ENCODE peak calls at places on chromosomes 6 and 20, in nine cellular contexts. One of them, this sample, is unnamed.
A peak's percentile ranks its signal among the peaks of the same experiment; 100 is the strongest.

GRCh38 chr6:41027799-41028617 is 11.0 kb downstream of the UNC5CL start:
- DNase-seq in T-helper 9 cell: peak; percentile 69
- DNase-seq in heart right ventricle: peak; percentile 90
- DNase-seq in Peyer's patch: peak; percentile 87
- DNase-seq in activated T-cell treated with anti-CD3 and anti-CD28 coated beads, Interleukin-2, amount 50 U/mL, for 72 hours: peak; percentile 93
- DNase-seq in occipital lobe: peak; percentile 70
- DNase-seq in activated T-helper 1 cell treated with anti-CD3 and anti-CD28 coated beads, Interleukin-2, amount 50 U/mL, for 16 hours: peak; percentile 51
- DNase-seq in aorta: peak; percentile 88
- DNase-seq in hepatic stellate cell: peak; percentile 84
- DNase-seq in this sample: peak; percentile 73

GRCh38 chr20:33019465-33020277 is 11.8 kb upstream of the BPIFB6 start:
- DNase-seq in activated T-helper 1 cell treated with anti-CD3 and anti-CD28 coated beads, Interleukin-2, amount 50 U/mL, for 16 hours: no peak
- DNase-seq in Peyer's patch: no peak
- DNase-seq in occipital lobe: no peak
- DNase-seq in T-helper 9 cell: no peak
- DNase-seq in heart right ventricle: no peak
- DNase-seq in activated T-cell treated with anti-CD3 and anti-CD28 coated beads, Interleukin-2, amount 50 U/mL, for 72 hours: no peak
- DNase-seq in hepatic stellate cell: no peak
- DNase-seq in aorta: peak; percentile 34
- DNase-seq in this sample: no peak

GRCh38 chr6:89412071-89413005 is at the start of gene RRAGD:
- DNase-seq in T-helper 9 cell: peak; percentile 40
- DNase-seq in heart right ventricle: peak; percentile 68
- DNase-seq in Peyer's patch: peak; percentile 64
- DNase-seq in occipital lobe: peak; percentile 73
- DNase-seq in activated T-helper 1 cell treated with anti-CD3 and anti-CD28 coated beads, Interleukin-2, amount 50 U/mL, for 16 hours: peak; percentile 18
- DNase-seq in aorta: peak; percentile 85
- DNase-seq in activated T-cell treated with anti-CD3 and anti-CD28 coated beads, Interleukin-2, amount 50 U/mL, for 72 hours: peak; percentile 68
- DNase-seq in hepatic stellate cell: peak; percentile 42
- DNase-seq in this sample: peak; percentile 24

GRCh38 chr20:45456632-45457031 is 12.9 kb upstream of the WFDC2 start:
- DNase-seq in hepatic stellate cell: no peak
- DNase-seq in heart right ventricle: no peak
- DNase-seq in T-helper 9 cell: no peak
- DNase-seq in aorta: no peak
- DNase-seq in occipital lobe: no peak
- DNase-seq in activated T-cell treated with anti-CD3 and anti-CD28 coated beads, Interleukin-2, amount 50 U/mL, for 72 hours: peak; percentile 45
- DNase-seq in activated T-helper 1 cell treated with anti-CD3 and anti-CD28 coated beads, Interleukin-2, amount 50 U/mL, for 16 hours: no peak
- DNase-seq in Peyer's patch: peak; percentile 59
- DNase-seq in this sample: peak; percentile 39

GRCh38 chr6:3965071-3965718 is 113.7 kb downstream of the FAM217A start:
- DNase-seq in heart right ventricle: no peak
- DNase-seq in activated T-cell treated with anti-CD3 and anti-CD28 coated beads, Interleukin-2, amount 50 U/mL, for 72 hours: no peak
- DNase-seq in aorta: no peak
- DNase-seq in Peyer's patch: no peak
- DNase-seq in activated T-helper 1 cell treated with anti-CD3 and anti-CD28 coated beads, Interleukin-2, amount 50 U/mL, for 16 hours: no peak
- DNase-seq in hepatic stellate cell: no peak
- DNase-seq in T-helper 9 cell: no peak
- DNase-seq in occipital lobe: no peak
- DNase-seq in this sample: peak; percentile 24

GRCh38 chr20:41287327-41287726 is 30.2 kb downstream of the ZHX3 start:
- DNase-seq in activated T-helper 1 cell treated with anti-CD3 and anti-CD28 coated beads, Interleukin-2, amount 50 U/mL, for 16 hours: no peak
- DNase-seq in hepatic stellate cell: peak; percentile 45
- DNase-seq in aorta: no peak
- DNase-seq in T-helper 9 cell: no peak
- DNase-seq in activated T-cell treated with anti-CD3 and anti-CD28 coated beads, Interleukin-2, amount 50 U/mL, for 72 hours: no peak
- DNase-seq in heart right ventricle: no peak
- DNase-seq in Peyer's patch: no peak
- DNase-seq in occipital lobe: no peak
- DNase-seq in this sample: peak; percentile 51

GRCh38 chr20:21681219-21681931 is 24.1 kb upstream of the PAX1 start:
- DNase-seq in aorta: no peak
- DNase-seq in activated T-cell treated with anti-CD3 and anti-CD28 coated beads, Interleukin-2, amount 50 U/mL, for 72 hours: no peak
- DNase-seq in occipital lobe: no peak
- DNase-seq in hepatic stellate cell: no peak
- DNase-seq in activated T-helper 1 cell treated with anti-CD3 and anti-CD28 coated beads, Interleukin-2, amount 50 U/mL, for 16 hours: no peak
- DNase-seq in heart right ventricle: no peak
- DNase-seq in T-helper 9 cell: no peak
- DNase-seq in Peyer's patch: no peak
- DNase-seq in this sample: no peak

GRCh38 chr6:123434186-123434585 is 202.6 kb downstream of the TRDN start:
- DNase-seq in occipital lobe: no peak
- DNase-seq in hepatic stellate cell: no peak
- DNase-seq in aorta: no peak
- DNase-seq in heart right ventricle: no peak
- DNase-seq in T-helper 9 cell: no peak
- DNase-seq in activated T-cell treated with anti-CD3 and anti-CD28 coated beads, Interleukin-2, amount 50 U/mL, for 72 hours: no peak
- DNase-seq in Peyer's patch: no peak
- DNase-seq in activated T-helper 1 cell treated with anti-CD3 and anti-CD28 coated beads, Interleukin-2, amount 50 U/mL, for 16 hours: no peak
- DNase-seq in this sample: no peak

GRCh38 chr20:19047040-19047950 is 165.1 kb upstream of the SLC24A3 start:
- DNase-seq in hepatic stellate cell: no peak
- DNase-seq in heart right ventricle: peak; percentile 34
- DNase-seq in activated T-cell treated with anti-CD3 and anti-CD28 coated beads, Interleukin-2, amount 50 U/mL, for 72 hours: no peak
- DNase-seq in occipital lobe: no peak
- DNase-seq in aorta: peak; percentile 74
- DNase-seq in T-helper 9 cell: no peak
- DNase-seq in Peyer's patch: peak; percentile 65
- DNase-seq in activated T-helper 1 cell treated with anti-CD3 and anti-CD28 coated beads, Interleukin-2, amount 50 U/mL, for 16 hours: no peak
- DNase-seq in this sample: no peak